ENCODE peak calls at places on chromosomes 16 and 17, in nine cellular contexts. G is suprapubic skin, X is ovary, C is esophagus squamous epithelium, R is spleen, B is testis, D is A549, O is IMR-90, Q is breast epithelium. P is an unnamed sample.

GRCh38 chr17:14057591-14057990 is 11.7 kb upstream of the COX10 start:
- DNase-seq in G (no peak), C (no peak), R (no peak), Q (no peak), D (no peak), X (no peak), B (no peak), O (no peak), P (no peak)

GRCh38 chr16:72099377-72099818 is 5.8 kb downstream of the DHX38 start:
- DNase-seq in O (peak), Q (no peak), C (no peak), G (no peak), X (peak), R (no peak), D (peak), B (peak), P (peak)

GRCh38 chr16:68089067-68089466 is 3.9 kb downstream of the NFATC3 start:
- DNase-seq in X (no peak), O (no peak), B (no peak), C (no peak), D (no peak), R (no peak), G (no peak), Q (no peak), P (no peak)

GRCh38 chr17:41417576-41418015 is 6.8 kb downstream of the KRT37 start:
- DNase-seq in C (no peak), O (peak), G (no peak), D (no peak), B (no peak), Q (no peak), X (no peak), R (no peak), P (no peak)

GRCh38 chr16:73027655-73028220 is 20.2 kb downstream of the ZFHX3 start:
- DNase-seq in G (no peak), Q (no peak), D (no peak), X (no peak), O (no peak), B (no peak), R (no peak), C (no peak), P (no peak)

GRCh38 chr16:86952769-86953168 is 364.4 kb downstream of the C16orf95 start:
- DNase-seq in X (no peak), G (no peak), D (no peak), B (no peak), O (peak), C (no peak), R (no peak), Q (no peak), P (no peak)

GRCh38 chr17:18951941-18952842 is at the start of gene SLC5A10:
- DNase-seq in O (no peak), D (peak), R (peak), Q (no peak), G (no peak), B (no peak), C (no peak), X (no peak), P (no peak)

GRCh38 chr17:16934836-16935235 is 37.1 kb downstream of the TNFRSF13B start:
- DNase-seq in R (peak), X (no peak), B (no peak), G (peak), Q (no peak), C (no peak), O (no peak), D (no peak), P (no peak)

GRCh38 chr17:34958438-34958837 is 2.8 kb downstream of the CCT6B start:
- DNase-seq in O (no peak), G (no peak), Q (no peak), X (no peak), B (no peak), R (no peak), C (no peak), D (no peak), P (no peak)

GRCh38 chr17:68627956-68628355 is 26.8 kb upstream of the FAM20A start:
- DNase-seq in G (no peak), D (no peak), R (no peak), X (no peak), Q (no peak), O (no peak), B (no peak), C (no peak), P (peak)

GRCh38 chr16:85554114-85554790 is 58.9 kb upstream of the GSE1 start:
- DNase-seq in X (peak), Q (peak), B (peak), C (peak), D (peak), O (peak), G (no peak), R (peak), P (peak)

GRCh38 chr16:50281391-50282009 is 15.1 kb downstream of the ADCY7 start:
- DNase-seq in R (peak), G (no peak), C (no peak), Q (no peak), X (no peak), B (no peak), O (no peak), D (no peak), P (no peak)

GRCh38 chr17:48335858-48336500 is 94.0 kb downstream of the SKAP1 start:
- DNase-seq in R (no peak), G (no peak), X (no peak), D (peak), Q (no peak), O (peak), C (no peak), B (no peak), P (no peak)

GRCh38 chr16:75420987-75421819 is 12.1 kb downstream of the CFDP1 start:
- DNase-seq in G (peak), Q (peak), D (peak), R (peak), X (peak), B (peak), O (peak), C (no peak), P (peak)

GRCh38 chr17:44308865-44309264 is 464 bp downstream of the RUNDC3A start:
- DNase-seq in C (no peak), B (no peak), X (no peak), Q (no peak), R (peak), D (no peak), G (no peak), O (no peak), P (peak)

GRCh38 chr17:79084291-79085153 is 9.9 kb downstream of the ENGASE start:
- DNase-seq in Q (no peak), X (no peak), R (peak), G (no peak), D (no peak), O (no peak), C (no peak), B (no peak), P (no peak)

GRCh38 chr17:41352597-41353366 is 2.2 kb upstream of the KRT33A start:
- DNase-seq in B (no peak), G (no peak), R (no peak), Q (no peak), C (no peak), D (no peak), X (no peak), O (peak), P (no peak)

GRCh38 chr17:39668141-39668924 is at the start of gene PNMT:
- DNase-seq in Q (peak), X (peak), B (peak), C (no peak), D (peak), G (no peak), R (peak), O (peak), P (peak)

GRCh38 chr17:74499992-74500391 is 31.3 kb downstream of the CD300LB start:
- DNase-seq in D (no peak), O (no peak), B (no peak), C (no peak), Q (no peak), R (no peak), X (no peak), G (peak), P (no peak)

GRCh38 chr17:27980035-27980434 is 62.4 kb upstream of the NLK start:
- DNase-seq in R (no peak), C (no peak), X (no peak), O (peak), Q (no peak), D (peak), G (no peak), B (no peak), P (no peak)

GRCh38 chr17:8420041-8420934 is 15.4 kb upstream of the NDEL1 start:
- DNase-seq in G (no peak), D (peak), Q (peak), B (no peak), X (peak), R (no peak), C (no peak), O (peak), P (peak)

GRCh38 chr17:16419929-16420271 is 4.5 kb downstream of the TRPV2 start:
- DNase-seq in D (no peak), X (peak), O (peak), R (no peak), C (no peak), B (no peak), G (no peak), Q (no peak), P (peak)

GRCh38 chr17:73071387-73071999 is 21.0 kb downstream of the SLC39A11 start:
- DNase-seq in R (no peak), B (no peak), X (no peak), D (no peak), O (peak), G (no peak), C (no peak), Q (no peak), P (no peak)

GRCh38 chr17:46108550-46109110 is 84.6 kb downstream of the KANSL1 start:
- DNase-seq in X (no peak), Q (no peak), D (no peak), G (no peak), B (no peak), C (no peak), O (no peak), R (no peak), P (no peak)

GRCh38 chr17:46110219-46110618 is 83.0 kb downstream of the KANSL1 start:
- DNase-seq in C (no peak), X (no peak), G (no peak), R (no peak), B (no peak), Q (no peak), O (no peak), D (no peak), P (no peak)

GRCh38 chr17:46109603-46110189 is 83.5 kb downstream of the KANSL1 start:
- DNase-seq in Q (no peak), D (no peak), X (no peak), G (no peak), C (no peak), R (no peak), O (no peak), B (no peak), P (no peak)

GRCh38 chr17:46108120-46108519 is 85.1 kb downstream of the KANSL1 start:
- DNase-seq in B (no peak), C (no peak), O (no peak), D (no peak), X (no peak), G (no peak), Q (no peak), R (no peak), P (no peak)

DNA sequence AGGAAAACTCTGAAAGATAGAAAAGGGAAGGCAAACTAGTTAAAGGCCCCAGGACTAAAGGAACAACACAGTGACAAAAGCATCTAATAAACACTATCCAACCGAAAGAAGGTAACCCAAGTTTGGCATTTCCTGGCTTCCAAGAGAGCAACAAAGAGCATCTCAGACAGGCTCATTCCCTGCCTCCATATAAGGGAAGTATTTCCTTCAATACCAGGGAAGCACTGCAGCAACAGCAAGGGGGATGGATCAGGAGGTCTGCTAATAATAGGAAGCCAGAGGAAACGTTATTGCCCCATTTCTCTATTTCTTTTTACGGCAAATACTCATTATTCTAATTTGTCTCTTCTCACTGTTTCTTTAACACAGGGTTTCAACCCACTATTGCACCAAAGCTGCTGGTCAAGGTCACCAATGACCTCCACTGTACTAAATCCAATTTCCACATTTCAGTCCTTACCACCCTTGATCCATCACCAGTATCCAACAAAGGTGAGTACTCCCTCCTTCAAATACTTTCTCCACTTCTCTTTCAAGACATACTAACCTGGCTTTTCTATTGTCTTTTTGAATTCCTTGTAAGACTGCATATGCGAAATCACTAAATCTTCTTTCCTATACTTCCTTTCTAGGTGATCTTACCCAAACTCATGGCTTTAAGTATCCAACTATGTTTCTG is 86.1 kb downstream of the KANSL1 start:
- DNase-seq in R (no peak), Q (no peak), B (no peak), D (no peak), C (no peak), O (no peak), G (no peak), X (no peak), P (no peak)
- H3K27ac ChIP-seq in R (no peak), Q (no peak), B (no peak), D (no peak), C (no peak), O (no peak), G (no peak), X (no peak), P (peak)

DNA sequence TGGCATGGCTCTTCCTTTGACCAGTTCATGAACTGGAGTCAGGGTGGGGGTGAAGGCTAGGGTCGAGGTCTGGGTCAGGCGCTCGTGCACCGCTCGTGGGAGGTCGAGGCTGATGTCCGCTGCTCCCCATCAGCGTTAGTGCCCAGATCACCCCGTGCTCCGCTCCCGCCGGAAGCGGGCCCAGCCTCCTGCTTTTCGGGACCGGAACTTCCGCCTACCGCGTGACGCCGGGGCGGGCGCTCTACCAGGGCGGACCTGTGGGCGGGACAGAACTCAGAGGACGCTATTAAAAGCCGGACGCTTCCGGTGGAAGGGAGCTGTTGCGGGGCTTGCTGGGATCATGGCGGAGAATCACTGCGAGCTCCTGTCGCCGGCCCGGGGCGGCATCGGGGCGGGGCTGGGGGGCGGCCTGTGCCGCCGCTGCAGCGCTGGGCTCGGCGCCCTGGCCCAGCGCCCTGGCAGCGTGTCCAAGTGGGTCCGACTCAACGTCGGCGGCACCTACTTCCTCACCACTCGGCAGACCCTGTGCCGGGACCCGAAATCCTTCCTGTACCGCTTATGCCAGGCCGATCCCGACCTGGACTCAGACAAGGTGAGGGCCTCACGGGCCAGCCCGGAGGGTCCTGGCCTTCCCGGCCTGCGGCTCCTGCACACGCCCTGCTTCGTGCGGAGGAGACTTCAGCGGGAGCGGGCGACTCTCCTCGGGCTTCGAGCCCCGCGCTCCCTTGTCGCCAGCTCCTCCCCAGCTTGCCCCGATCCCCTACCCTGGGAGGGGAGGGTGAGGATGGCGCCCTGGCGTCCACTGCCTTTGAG is at the start of gene KCTD5:
- DNase-seq in X (peak), R (peak), C (peak), O (peak), D (peak), G (peak), B (peak), Q (peak), P (peak)
- TF ChIP-seq POLR2A in X (peak), R (peak), C (no peak), O (peak), D (peak), G (peak), B (peak), Q (peak), P (peak)

DNA sequence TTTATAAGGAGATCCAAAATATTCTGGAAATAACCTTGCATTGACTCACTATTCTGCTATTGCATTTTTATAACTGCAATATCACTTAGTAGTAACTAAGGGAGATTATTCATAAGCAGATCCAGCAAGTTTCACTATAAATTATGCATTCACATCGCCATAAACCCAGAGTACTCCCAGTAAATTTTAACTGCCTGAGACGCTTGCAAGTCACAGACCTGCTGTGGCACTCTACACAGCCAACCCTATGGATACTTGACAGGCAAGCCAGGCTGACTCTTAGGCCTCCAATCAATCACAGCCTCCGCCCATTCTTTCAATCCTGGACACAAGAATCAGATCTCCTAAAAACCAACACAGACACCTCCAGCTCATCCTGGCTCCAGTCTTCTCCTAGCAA is 28.2 kb downstream of the USP31 start:
- DNase-seq in D (no peak), C (no peak), G (no peak), Q (no peak), B (no peak), R (no peak), X (no peak), O (no peak), P (no peak)
- H3K27ac ChIP-seq in D (no peak), C (peak), G (no peak), Q (peak), B (peak), R (no peak), X (no peak), O (no peak), P (no peak)

GRCh38 chr17:57955183-57955952 is at the start of gene CUEDC1:
- DNase-seq in X (peak), B (peak), D (peak), G (no peak), O (peak), Q (peak), R (peak), C (no peak), P (peak)
- TF ChIP-seq POLR2A in X (no peak), B (no peak), D (peak), G (no peak), O (no peak), Q (no peak), R (no peak), C (no peak), P (no peak)

GRCh38 chr17:382644-383533 is 30.3 kb upstream of the RPH3AL start:
- DNase-seq in R (peak), C (no peak), D (peak), X (no peak), O (peak), G (no peak), B (peak), Q (no peak), P (no peak)
- H3K27ac ChIP-seq in R (no peak), C (no peak), D (peak), X (no peak), O (no peak), G (no peak), B (no peak), Q (no peak), P (no peak)

P was measured in thyroid gland.